ENCODE peak calls at places on chromosomes 13 and 19, in four cellular contexts. M is fibroblast of pulmonary artery, F is left lung, W is heart right ventricle. L is an unnamed sample.

GRCh38 chr19:45125975-45126493 is 33.1 kb downstream of the PPP1R37 start:
- DNase-seq in M (peak), F (peak), W (peak), L (peak)

GRCh38 chr13:72431981-72432617 is 295.3 kb downstream of the MZT1 start:
- DNase-seq in M (no peak), F (no peak), W (no peak), L (peak)

GRCh38 chr19:33631628-33631995 is 9.9 kb downstream of the CHST8 start:
- DNase-seq in M (no peak), F (no peak), W (no peak), L (no peak)

GRCh38 chr19:42402376-42403116 is 12.4 kb upstream of the CNFN start:
- DNase-seq in M (no peak), F (no peak), W (no peak), L (no peak)

GRCh38 chr19:29598496-29598895 is 7.6 kb upstream of the POP4 start:
- DNase-seq in M (no peak), F (no peak), W (no peak), L (no peak)

GRCh38 chr13:79285159-79285558 is 120.9 kb downstream of the RBM26 start:
- DNase-seq in M (no peak), F (no peak), W (no peak), L (no peak)

GRCh38 chr13:36432106-36432544 is at the start of gene CCNA1:
- DNase-seq in M (peak), F (peak), W (peak), L (peak)

GRCh38 chr13:84433024-84433423 is 550.8 kb upstream of the SLITRK1 start:
- DNase-seq in M (peak), F (no peak), W (no peak), L (no peak)

GRCh38 chr19:8145969-8146368 is 3.4 kb downstream of the FBN3 start:
- DNase-seq in M (no peak), F (no peak), W (no peak), L (peak)

GRCh38 chr19:33778089-33778791 is 18.4 kb upstream of the KCTD15 start:
- DNase-seq in M (peak), F (peak), W (peak), L (peak)

GRCh38 chr13:111042661-111043226 is 72.4 kb upstream of the ARHGEF7 start:
- DNase-seq in M (no peak), F (no peak), W (no peak), L (no peak)

GRCh38 chr13:31038834-31039552 is 106.5 kb downstream of the TEX26 start:
- DNase-seq in M (no peak), F (no peak), W (no peak), L (no peak)

GRCh38 chr13:53138369-53139036 is 109.9 kb downstream of the OLFM4 start:
- DNase-seq in M (peak), F (no peak), W (peak), L (peak)

GRCh38 chr13:33518442-33518841 is 232.9 kb upstream of the STARD13 start:
- DNase-seq in M (no peak), F (no peak), W (no peak), L (no peak)

GRCh38 chr19:4059493-4059880 is 7.2 kb downstream of the ZBTB7A start:
- DNase-seq in M (no peak), F (no peak), W (no peak), L (no peak)

GRCh38 chr19:6530385-6531162 is at the start of gene TNFSF9:
- DNase-seq in M (peak), F (peak), W (peak), L (peak)

GRCh38 chr13:98129059-98129741 is 13.7 kb upstream of the FARP1 start:
- DNase-seq in M (peak), F (no peak), W (no peak), L (no peak)

GRCh38 chr19:28422791-28423650 is 789.9 kb downstream of the UQCRFS1 start:
- DNase-seq in M (no peak), F (no peak), W (no peak), L (peak)

GRCh38 chr19:46791944-46792343 is 3.5 kb upstream of the SLC1A5 start:
- DNase-seq in M (no peak), F (no peak), W (no peak), L (peak)

GRCh38 chr19:6828698-6829633 is 56.5 kb downstream of the VAV1 start:
- DNase-seq in M (no peak), F (no peak), W (no peak), L (peak)

GRCh38 chr13:99587893-99588606 is 86.8 kb downstream of the TM9SF2 start:
- DNase-seq in M (no peak), F (no peak), W (no peak), L (no peak)

GRCh38 chr13:93388701-93389100 is 162.1 kb downstream of the GPC6 start:
- DNase-seq in M (peak), F (no peak), W (no peak), L (no peak)

GRCh38 chr13:32320528-32320927 is 5.2 kb downstream of the BRCA2 start:
- DNase-seq in M (no peak), F (no peak), W (no peak), L (no peak)

GRCh38 chr19:51097166-51097736 is 11.0 kb downstream of the CTU1 start:
- DNase-seq in M (peak), F (peak), W (peak), L (peak)

GRCh38 chr19:49474545-49474930 is 523 bp downstream of the FLT3LG start:
- DNase-seq in M (no peak), F (no peak), W (no peak), L (no peak)

GRCh38 chr19:38082256-38083118 is 141.5 kb downstream of the DPF1 start:
- DNase-seq in M (no peak), F (no peak), W (no peak), L (no peak)

GRCh38 chr13:97749174-97749573 is 204.3 kb upstream of the IPO5 start:
- DNase-seq in M (peak), F (no peak), W (no peak), L (peak)

GRCh38 chr13:71672527-71672926 is 194.5 kb downstream of the DACH1 start:
- DNase-seq in M (peak), F (no peak), W (no peak), L (peak)

GRCh38 chr19:41324921-41325639 is 15.1 kb downstream of the CCDC97 start:
- DNase-seq in M (peak), F (peak), W (peak), L (peak)

GRCh38 chr19:38012944-38013343 is 105.9 kb downstream of the SIPA1L3 start:
- DNase-seq in M (no peak), F (no peak), W (no peak), L (no peak)

DNA sequence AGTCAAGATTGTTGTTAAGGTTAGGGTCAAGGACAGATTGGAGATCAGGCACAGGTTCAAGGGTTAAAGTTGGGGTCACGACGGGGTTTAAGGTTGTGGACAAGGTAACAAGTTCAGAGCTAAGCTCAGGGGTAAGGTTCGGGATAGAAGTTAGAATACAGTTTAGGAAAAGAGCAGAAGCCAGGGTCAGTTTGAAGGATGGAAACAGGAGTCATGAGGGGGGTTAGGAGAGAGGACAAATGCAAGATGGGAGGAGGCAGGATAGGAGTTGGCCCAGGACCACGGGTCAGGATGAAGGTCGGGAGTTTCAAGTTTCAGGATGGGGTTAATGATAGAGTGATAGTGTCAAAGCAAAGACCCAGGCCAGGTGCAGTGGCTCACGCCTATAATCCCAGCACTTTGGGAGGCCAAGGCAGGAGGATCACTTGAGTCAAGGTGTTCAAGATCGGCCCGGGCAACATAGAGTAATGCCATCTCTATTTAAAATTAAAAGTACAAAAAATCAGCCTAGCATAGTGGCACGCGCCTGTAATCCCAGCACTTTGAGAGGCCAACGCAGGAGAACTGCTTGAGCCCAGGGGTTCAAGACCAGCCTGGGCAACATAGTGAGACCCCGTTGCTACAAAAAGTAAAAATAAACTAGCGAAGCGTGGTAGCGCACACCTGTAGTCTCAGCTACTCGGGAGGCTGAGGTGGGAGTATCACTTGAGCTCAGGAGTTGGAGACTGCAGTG is 7.7 kb downstream of the NPHS1 start:
- DNase-seq in M (no peak), F (no peak), W (no peak), L (no peak)
- H3K4me3 ChIP-seq in M (no peak), F (no peak), W (no peak), L (no peak)

DNA sequence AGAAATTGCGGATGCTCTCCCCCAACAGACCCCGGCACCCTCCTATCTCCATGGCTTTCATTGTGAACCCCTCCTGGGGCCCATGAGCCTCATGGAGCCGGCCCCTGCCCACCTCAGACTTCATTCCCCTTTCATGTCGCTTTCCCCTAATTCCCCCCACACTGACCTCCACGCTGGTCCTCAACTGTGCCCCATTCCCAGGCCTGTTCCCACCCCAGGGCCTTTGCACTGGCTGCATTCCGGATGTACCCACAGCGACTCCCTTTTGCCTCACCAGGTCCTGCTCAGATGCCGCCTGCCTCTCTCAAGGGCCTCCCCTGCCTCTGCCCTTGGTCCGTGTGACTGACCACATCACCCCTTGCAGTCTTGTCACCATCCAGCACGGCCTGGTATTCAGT is 13.3 kb downstream of the SLC27A1 start:
- DNase-seq in M (no peak), F (no peak), W (no peak), L (no peak)
- H3K4me3 ChIP-seq in M (no peak), F (no peak), W (no peak), L (no peak)

DNA sequence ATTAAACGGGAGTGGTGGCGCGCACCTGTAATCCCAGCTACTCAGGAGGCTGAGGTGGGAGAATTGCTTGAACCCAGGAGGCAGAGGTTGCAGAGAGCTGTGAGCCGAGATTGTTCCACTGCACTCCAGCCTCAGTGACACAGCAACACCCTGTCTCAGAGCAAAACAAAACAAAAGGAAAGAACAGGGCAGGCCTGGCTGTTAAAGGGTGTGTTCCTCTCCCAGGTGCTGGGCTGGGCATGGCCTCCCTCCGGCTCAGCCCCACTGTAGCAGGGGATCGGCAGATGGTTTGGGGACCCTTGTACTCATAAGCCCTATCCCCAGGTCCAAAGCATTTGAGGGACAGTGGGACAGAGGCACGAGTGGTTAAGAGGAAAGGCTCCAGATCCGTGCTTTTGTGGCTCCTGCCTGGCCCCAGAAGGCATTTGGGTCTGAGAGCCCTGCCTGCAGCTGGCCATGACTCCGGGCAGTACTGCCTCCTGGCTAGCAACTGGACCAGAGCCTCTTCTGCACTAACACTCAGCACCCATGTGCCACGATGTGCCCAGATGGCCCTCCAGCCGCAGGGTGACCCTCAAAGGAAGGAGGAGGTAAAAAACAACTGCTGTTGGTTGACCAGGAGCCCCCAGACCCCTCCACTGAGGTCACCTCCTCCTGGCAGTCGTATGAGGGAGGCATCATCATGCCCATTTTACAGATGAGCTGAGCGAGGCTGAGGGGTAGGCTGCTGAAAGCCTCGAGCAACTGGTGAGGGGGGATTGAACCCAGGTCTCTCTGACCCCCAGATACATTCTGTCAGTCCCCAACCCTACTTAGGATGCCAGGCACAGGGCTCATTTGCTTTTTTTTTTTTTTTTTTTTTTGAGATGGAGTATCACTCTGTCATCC is 10.0 kb downstream of the RFX1 start:
- DNase-seq in M (no peak), F (no peak), W (no peak), L (no peak)
- H3K4me3 ChIP-seq in M (no peak), F (no peak), W (no peak), L (no peak)

DNA sequence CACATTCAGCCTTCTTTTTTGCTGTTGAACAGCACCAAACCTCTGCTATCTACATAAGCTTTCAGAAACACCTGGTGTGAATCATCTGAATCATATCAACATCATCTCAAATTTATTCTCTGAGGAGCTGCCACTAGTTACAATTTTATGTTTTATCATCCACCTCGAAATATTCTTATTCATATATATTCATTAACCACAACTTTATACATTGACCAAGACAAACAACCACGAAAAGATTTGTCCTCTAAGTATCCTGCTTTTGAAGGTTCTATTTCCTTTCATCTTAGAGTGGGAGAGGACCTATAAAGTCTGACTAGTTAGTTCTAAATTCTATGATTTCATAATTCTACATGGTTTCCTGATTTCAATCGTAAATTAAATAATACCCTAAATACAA is 18.9 kb downstream of the ESD start:
- DNase-seq in M (no peak), F (no peak), W (no peak), L (no peak)
- H3K4me3 ChIP-seq in M (no peak), F (no peak), W (no peak), L (no peak)

GRCh38 chr13:78131811-78132210 is 213.2 kb upstream of the EDNRB start:
- DNase-seq in M (peak), F (no peak), W (no peak), L (no peak)
- H3K4me3 ChIP-seq in M (no peak), F (no peak), W (no peak), L (no peak)

DNA sequence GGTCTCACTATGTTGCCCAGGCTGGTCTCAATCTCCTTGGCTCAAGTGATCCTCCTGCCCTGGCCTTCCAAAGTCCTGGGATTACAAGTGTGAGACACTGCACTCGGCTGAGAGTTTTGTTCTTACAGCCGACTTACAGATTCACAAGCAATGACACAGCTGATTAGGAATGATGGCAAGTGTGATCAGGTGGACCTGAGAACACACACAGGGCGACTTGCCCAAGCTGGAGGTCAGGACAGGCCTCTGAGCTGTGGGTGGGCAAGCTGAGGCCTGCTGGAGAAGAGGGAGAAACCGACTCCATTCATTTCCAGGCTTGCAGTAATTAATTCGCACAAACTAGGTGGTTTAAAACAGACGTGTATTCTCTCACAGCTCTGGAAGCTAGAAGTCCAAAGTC is 8.1 kb upstream of the ATG4D start:
- DNase-seq in M (no peak), F (no peak), W (no peak), L (no peak)
- H3K4me3 ChIP-seq in M (no peak), F (no peak), W (no peak), L (no peak)

GRCh38 chr19:2277138-2277537 is 4.8 kb downstream of the PEAK3 start:
- DNase-seq in M (no peak), F (no peak), W (no peak), L (no peak)
- H3K4me3 ChIP-seq in M (no peak), F (no peak), W (no peak), L (no peak)

GRCh38 chr13:40190656-40191100 is 475.8 kb downstream of the FOXO1 start:
- DNase-seq in M (peak), F (no peak), W (no peak), L (peak)
- H3K4me3 ChIP-seq in M (no peak), F (no peak), W (no peak), L (no peak)

GRCh38 chr13:49412749-49413148 is 31.1 kb downstream of the CAB39L start:
- DNase-seq in M (no peak), F (no peak), W (no peak), L (no peak)

GRCh38 chr13:49410006-49410405 is 33.9 kb downstream of the CAB39L start:
- DNase-seq in M (no peak), F (no peak), W (no peak), L (no peak)

GRCh38 chr13:49411353-49411752 is 32.5 kb downstream of the CAB39L start:
- DNase-seq in M (no peak), F (no peak), W (no peak), L (no peak)

GRCh38 chr13:49409008-49409407 is 34.9 kb downstream of the CAB39L start:
- DNase-seq in M (no peak), F (no peak), W (no peak), L (no peak)

DNA sequence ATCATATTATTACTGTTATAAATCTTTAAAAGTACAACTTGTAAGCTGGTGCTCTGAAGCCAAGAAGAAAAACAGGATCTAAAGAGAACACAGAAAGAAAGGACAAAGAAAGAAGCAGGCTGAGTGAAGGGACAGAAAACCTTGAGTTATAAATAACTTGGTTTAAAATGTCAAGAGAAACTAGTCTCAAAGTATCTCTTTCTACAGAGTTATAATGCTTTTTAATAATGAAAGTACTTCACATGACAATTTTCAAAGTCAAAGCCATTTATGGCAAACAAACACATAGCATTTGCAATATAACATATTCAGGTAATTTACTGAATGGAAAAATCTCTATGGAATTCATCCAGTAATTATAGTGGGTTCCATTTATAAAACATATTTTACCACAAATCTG is 33.4 kb downstream of the CAB39L start:
- DNase-seq in M (no peak), F (no peak), W (no peak), L (no peak)
- H3K4me3 ChIP-seq in M (no peak), F (no peak), W (no peak), L (no peak)

GRCh38 chr19:1472227-1473055 is 6.6 kb downstream of the C19orf25 start:
- DNase-seq in M (no peak), F (no peak), W (no peak), L (no peak)

GRCh38 chr19:1469200-1469935 is 9.6 kb downstream of the C19orf25 start:
- DNase-seq in M (no peak), F (no peak), W (peak), L (no peak)

GRCh38 chr19:1471514-1472107 is 7.4 kb downstream of the C19orf25 start:
- DNase-seq in M (no peak), F (no peak), W (peak), L (no peak)

GRCh38 chr19:1469936-1470863 is 8.8 kb downstream of the C19orf25 start:
- DNase-seq in M (no peak), F (no peak), W (peak), L (peak)

GRCh38 chr19:1470864-1471513 is 8.0 kb downstream of the C19orf25 start:
- DNase-seq in M (no peak), F (no peak), W (peak), L (peak)
- H3K4me3 ChIP-seq in M (peak), F (no peak), W (peak), L (no peak)